ENCODE peak calls at places on chromosomes 3 and 15, in ten cellular contexts. One of them, this sample, is unnamed.
A peak's percentile ranks its signal among the peaks of the same experiment; 100 is the strongest.

GRCh38 chr3:60953406-60953805 is 297.8 kb downstream of the FHIT start:
- DNase-seq in prostate gland: no peak
- DNase-seq in renal cortical epithelial cell: no peak
- DNase-seq in hypothalamus: no peak
- DNase-seq in activated T-helper 9 cell treated with anti-CD3 and anti-CD28 coated beads, Interleukin-2, amount 50 U/mL, for 16 hours: no peak
- DNase-seq in T-helper 2 cell: no peak
- DNase-seq in pons: no peak
- DNase-seq in GM04504: peak; percentile 42
- DNase-seq in NCI-H2081: no peak
- DNase-seq in SK-MEL-5: no peak
- DNase-seq in this sample: no peak

GRCh38 chr3:59192473-59192872 is 142.6 kb upstream of the CFAP20DC start:
- DNase-seq in prostate gland: no peak
- DNase-seq in renal cortical epithelial cell: peak; percentile 83
- DNase-seq in hypothalamus: no peak
- DNase-seq in activated T-helper 9 cell treated with anti-CD3 and anti-CD28 coated beads, Interleukin-2, amount 50 U/mL, for 16 hours: no peak
- DNase-seq in T-helper 2 cell: no peak
- DNase-seq in pons: no peak
- DNase-seq in GM04504: peak; percentile 54
- DNase-seq in NCI-H2081: no peak
- DNase-seq in SK-MEL-5: no peak
- DNase-seq in this sample: no peak

GRCh38 chr15:64544450-64544849 is 84.1 kb downstream of the ZNF609 start:
- DNase-seq in prostate gland: no peak
- DNase-seq in renal cortical epithelial cell: no peak
- DNase-seq in hypothalamus: no peak
- DNase-seq in activated T-helper 9 cell treated with anti-CD3 and anti-CD28 coated beads, Interleukin-2, amount 50 U/mL, for 16 hours: no peak
- DNase-seq in T-helper 2 cell: no peak
- DNase-seq in pons: no peak
- DNase-seq in GM04504: no peak
- DNase-seq in NCI-H2081: no peak
- DNase-seq in SK-MEL-5: no peak
- DNase-seq in this sample: no peak

GRCh38 chr3:114378760-114379159 is 84.9 kb downstream of the TIGIT start:
- DNase-seq in prostate gland: no peak
- DNase-seq in renal cortical epithelial cell: no peak
- DNase-seq in hypothalamus: no peak
- DNase-seq in activated T-helper 9 cell treated with anti-CD3 and anti-CD28 coated beads, Interleukin-2, amount 50 U/mL, for 16 hours: no peak
- DNase-seq in T-helper 2 cell: no peak
- DNase-seq in pons: no peak
- DNase-seq in GM04504: no peak
- DNase-seq in NCI-H2081: no peak
- DNase-seq in SK-MEL-5: no peak
- DNase-seq in this sample: no peak

GRCh38 chr3:111236833-111237713 is 165.5 kb downstream of the NECTIN3 start:
- DNase-seq in prostate gland: no peak
- DNase-seq in renal cortical epithelial cell: peak; percentile 90
- DNase-seq in hypothalamus: no peak
- DNase-seq in activated T-helper 9 cell treated with anti-CD3 and anti-CD28 coated beads, Interleukin-2, amount 50 U/mL, for 16 hours: no peak
- DNase-seq in T-helper 2 cell: no peak
- DNase-seq in pons: no peak
- DNase-seq in GM04504: peak; percentile 52
- DNase-seq in NCI-H2081: no peak
- DNase-seq in SK-MEL-5: no peak
- DNase-seq in this sample: no peak

GRCh38 chr15:71757741-71758530 is 52.4 kb upstream of the NR2E3 start:
- DNase-seq in prostate gland: no peak
- DNase-seq in renal cortical epithelial cell: peak; percentile 92
- DNase-seq in hypothalamus: no peak
- DNase-seq in activated T-helper 9 cell treated with anti-CD3 and anti-CD28 coated beads, Interleukin-2, amount 50 U/mL, for 16 hours: no peak
- DNase-seq in T-helper 2 cell: no peak
- DNase-seq in pons: no peak
- DNase-seq in GM04504: no peak
- DNase-seq in NCI-H2081: no peak
- DNase-seq in SK-MEL-5: no peak
- DNase-seq in this sample: no peak

GRCh38 chr3:39065197-39065596 is 13.4 kb downstream of the WDR48 start:
- DNase-seq in prostate gland: no peak
- DNase-seq in renal cortical epithelial cell: peak; percentile 69
- DNase-seq in hypothalamus: peak; percentile 3
- DNase-seq in activated T-helper 9 cell treated with anti-CD3 and anti-CD28 coated beads, Interleukin-2, amount 50 U/mL, for 16 hours: no peak
- DNase-seq in T-helper 2 cell: no peak
- DNase-seq in pons: peak; percentile 77
- DNase-seq in GM04504: peak; percentile 6
- DNase-seq in NCI-H2081: no peak
- DNase-seq in SK-MEL-5: peak; percentile 69
- DNase-seq in this sample: no peak

GRCh38 chr3:71504250-71505036 is 79.1 kb downstream of the FOXP1 start:
- DNase-seq in prostate gland: no peak
- DNase-seq in renal cortical epithelial cell: peak; percentile 96
- DNase-seq in hypothalamus: no peak
- DNase-seq in activated T-helper 9 cell treated with anti-CD3 and anti-CD28 coated beads, Interleukin-2, amount 50 U/mL, for 16 hours: peak; percentile 43
- DNase-seq in T-helper 2 cell: no peak
- DNase-seq in pons: no peak
- DNase-seq in GM04504: peak; percentile 67
- DNase-seq in NCI-H2081: no peak
- DNase-seq in SK-MEL-5: no peak
- DNase-seq in this sample: no peak

GRCh38 chr15:59313703-59314332 is 58.9 kb downstream of the MYO1E start:
- DNase-seq in prostate gland: peak; percentile 94
- DNase-seq in renal cortical epithelial cell: peak; percentile 87
- DNase-seq in hypothalamus: no peak
- DNase-seq in activated T-helper 9 cell treated with anti-CD3 and anti-CD28 coated beads, Interleukin-2, amount 50 U/mL, for 16 hours: no peak
- DNase-seq in T-helper 2 cell: no peak
- DNase-seq in pons: no peak
- DNase-seq in GM04504: no peak
- DNase-seq in NCI-H2081: peak; percentile 96
- DNase-seq in SK-MEL-5: no peak
- DNase-seq in this sample: peak; percentile 91

GRCh38 chr3:88059380-88060160 is 515 bp downstream of the ZNF654 start:
- DNase-seq in prostate gland: peak; percentile 39
- DNase-seq in renal cortical epithelial cell: no peak
- DNase-seq in hypothalamus: peak; percentile 52
- DNase-seq in activated T-helper 9 cell treated with anti-CD3 and anti-CD28 coated beads, Interleukin-2, amount 50 U/mL, for 16 hours: no peak
- DNase-seq in T-helper 2 cell: no peak
- DNase-seq in pons: peak; percentile 44
- DNase-seq in GM04504: no peak
- DNase-seq in NCI-H2081: no peak
- DNase-seq in SK-MEL-5: no peak
- DNase-seq in this sample: no peak

GRCh38 chr15:53225786-53226185 is 435.6 kb upstream of the ONECUT1 start:
- DNase-seq in prostate gland: no peak
- DNase-seq in renal cortical epithelial cell: no peak
- DNase-seq in hypothalamus: no peak
- DNase-seq in activated T-helper 9 cell treated with anti-CD3 and anti-CD28 coated beads, Interleukin-2, amount 50 U/mL, for 16 hours: no peak
- DNase-seq in T-helper 2 cell: no peak
- DNase-seq in pons: no peak
- DNase-seq in GM04504: no peak
- DNase-seq in NCI-H2081: no peak
- DNase-seq in SK-MEL-5: no peak
- DNase-seq in this sample: no peak

GRCh38 chr15:84684092-84684491 is 26.1 kb upstream of the NMB start:
- DNase-seq in prostate gland: no peak
- DNase-seq in renal cortical epithelial cell: peak; percentile 79
- DNase-seq in hypothalamus: no peak
- DNase-seq in activated T-helper 9 cell treated with anti-CD3 and anti-CD28 coated beads, Interleukin-2, amount 50 U/mL, for 16 hours: no peak
- DNase-seq in T-helper 2 cell: no peak
- DNase-seq in pons: no peak
- DNase-seq in GM04504: no peak
- DNase-seq in NCI-H2081: no peak
- DNase-seq in SK-MEL-5: peak; percentile 85
- DNase-seq in this sample: no peak

GRCh38 chr3:30269751-30270445 is 336.5 kb upstream of the TGFBR2 start:
- DNase-seq in prostate gland: no peak
- DNase-seq in renal cortical epithelial cell: peak; percentile 94
- DNase-seq in hypothalamus: no peak
- DNase-seq in activated T-helper 9 cell treated with anti-CD3 and anti-CD28 coated beads, Interleukin-2, amount 50 U/mL, for 16 hours: no peak
- DNase-seq in T-helper 2 cell: no peak
- DNase-seq in pons: peak; percentile 55
- DNase-seq in GM04504: no peak
- DNase-seq in NCI-H2081: no peak
- DNase-seq in SK-MEL-5: no peak
- DNase-seq in this sample: no peak

GRCh38 chr15:44102675-44103254 is 92.3 kb downstream of the FRMD5 start:
- DNase-seq in prostate gland: peak; percentile 63
- DNase-seq in renal cortical epithelial cell: peak; percentile 100
- DNase-seq in hypothalamus: peak; percentile 26
- DNase-seq in activated T-helper 9 cell treated with anti-CD3 and anti-CD28 coated beads, Interleukin-2, amount 50 U/mL, for 16 hours: no peak
- DNase-seq in T-helper 2 cell: no peak
- DNase-seq in pons: peak; percentile 99
- DNase-seq in GM04504: peak; percentile 96
- DNase-seq in NCI-H2081: peak; percentile 35
- DNase-seq in SK-MEL-5: peak; percentile 100
- DNase-seq in this sample: no peak

GRCh38 chr3:33642806-33643205 is 75.2 kb downstream of the CLASP2 start:
- DNase-seq in prostate gland: no peak
- DNase-seq in renal cortical epithelial cell: no peak
- DNase-seq in hypothalamus: no peak
- DNase-seq in activated T-helper 9 cell treated with anti-CD3 and anti-CD28 coated beads, Interleukin-2, amount 50 U/mL, for 16 hours: no peak
- DNase-seq in T-helper 2 cell: no peak
- DNase-seq in pons: no peak
- DNase-seq in GM04504: no peak
- DNase-seq in NCI-H2081: no peak
- DNase-seq in SK-MEL-5: no peak
- DNase-seq in this sample: no peak

GRCh38 chr3:61315874-61316273 is 64.6 kb upstream of the FHIT start:
- DNase-seq in prostate gland: no peak
- DNase-seq in renal cortical epithelial cell: peak; percentile 48
- DNase-seq in hypothalamus: no peak
- DNase-seq in activated T-helper 9 cell treated with anti-CD3 and anti-CD28 coated beads, Interleukin-2, amount 50 U/mL, for 16 hours: no peak
- DNase-seq in T-helper 2 cell: no peak
- DNase-seq in pons: no peak
- DNase-seq in GM04504: no peak
- DNase-seq in NCI-H2081: no peak
- DNase-seq in SK-MEL-5: peak; percentile 19
- DNase-seq in this sample: no peak

GRCh38 chr15:71790081-71790480 is 20.3 kb upstream of the NR2E3 start:
- DNase-seq in prostate gland: no peak
- DNase-seq in renal cortical epithelial cell: peak; percentile 74
- DNase-seq in hypothalamus: no peak
- DNase-seq in activated T-helper 9 cell treated with anti-CD3 and anti-CD28 coated beads, Interleukin-2, amount 50 U/mL, for 16 hours: no peak
- DNase-seq in T-helper 2 cell: no peak
- DNase-seq in pons: no peak
- DNase-seq in GM04504: no peak
- DNase-seq in NCI-H2081: no peak
- DNase-seq in SK-MEL-5: no peak
- DNase-seq in this sample: peak; percentile 45

GRCh38 chr3:43621406-43621973 is 321 bp downstream of the ANO10 start:
- DNase-seq in prostate gland: peak; percentile 40
- DNase-seq in renal cortical epithelial cell: no peak
- DNase-seq in hypothalamus: no peak
- DNase-seq in activated T-helper 9 cell treated with anti-CD3 and anti-CD28 coated beads, Interleukin-2, amount 50 U/mL, for 16 hours: no peak
- DNase-seq in T-helper 2 cell: no peak
- DNase-seq in pons: no peak
- DNase-seq in GM04504: no peak
- DNase-seq in NCI-H2081: no peak
- DNase-seq in SK-MEL-5: no peak
- DNase-seq in this sample: no peak

GRCh38 chr3:192219926-192220325 is 507.4 kb downstream of the FGF12 start:
- DNase-seq in prostate gland: no peak
- DNase-seq in renal cortical epithelial cell: no peak
- DNase-seq in hypothalamus: no peak
- DNase-seq in activated T-helper 9 cell treated with anti-CD3 and anti-CD28 coated beads, Interleukin-2, amount 50 U/mL, for 16 hours: no peak
- DNase-seq in T-helper 2 cell: no peak
- DNase-seq in pons: no peak
- DNase-seq in GM04504: no peak
- DNase-seq in NCI-H2081: no peak
- DNase-seq in SK-MEL-5: no peak
- DNase-seq in this sample: no peak

GRCh38 chr3:137071104-137071503 is 113.3 kb downstream of the IL20RB start:
- DNase-seq in prostate gland: no peak
- DNase-seq in renal cortical epithelial cell: no peak
- DNase-seq in hypothalamus: no peak
- DNase-seq in activated T-helper 9 cell treated with anti-CD3 and anti-CD28 coated beads, Interleukin-2, amount 50 U/mL, for 16 hours: no peak
- DNase-seq in T-helper 2 cell: no peak
- DNase-seq in pons: no peak
- DNase-seq in GM04504: no peak
- DNase-seq in NCI-H2081: no peak
- DNase-seq in SK-MEL-5: no peak
- DNase-seq in this sample: no peak

GRCh38 chr15:59940928-59941327 is 63.2 kb upstream of the FOXB1 start:
- DNase-seq in prostate gland: no peak
- DNase-seq in renal cortical epithelial cell: no peak
- DNase-seq in hypothalamus: no peak
- DNase-seq in activated T-helper 9 cell treated with anti-CD3 and anti-CD28 coated beads, Interleukin-2, amount 50 U/mL, for 16 hours: no peak
- DNase-seq in T-helper 2 cell: no peak
- DNase-seq in pons: no peak
- DNase-seq in GM04504: no peak
- DNase-seq in NCI-H2081: no peak
- DNase-seq in SK-MEL-5: no peak
- DNase-seq in this sample: no peak

GRCh38 chr3:142724682-142725351 is 983 bp downstream of the TRPC1 start:
- DNase-seq in prostate gland: peak; percentile 4
- DNase-seq in renal cortical epithelial cell: peak; percentile 30
- DNase-seq in hypothalamus: no peak
- DNase-seq in activated T-helper 9 cell treated with anti-CD3 and anti-CD28 coated beads, Interleukin-2, amount 50 U/mL, for 16 hours: no peak
- DNase-seq in T-helper 2 cell: peak; percentile 6
- DNase-seq in pons: peak; percentile 42
- DNase-seq in GM04504: no peak
- DNase-seq in NCI-H2081: peak; percentile 73
- DNase-seq in SK-MEL-5: peak; percentile 57
- DNase-seq in this sample: peak; percentile 69

This sample was measured in upper lobe of right lung.